ENCODE peak calls at places on chromosomes 16 and 17, in seven cellular contexts. S is hepatic stellate cell; F is stimulated activated CD8-positive, alpha-beta memory T cell treated with anti-CD3 and anti-CD28 coated beads, Interleukin-15, amount 100 ng/mL, for 4 hours; B is thoracic aorta; P is NK-92 treated with Interleukin-12 subunit alpha and Interleukin-12 subunit beta, amount 100 ng/mL, for 24 hours; T is stimulated activated CD4-positive, alpha-beta T cell treated with anti-CD3 and anti-CD28 coated beads, TNF-alpha, amount 100 ng/mL, for 48 hours; N is activated CD8-positive, alpha-beta memory T cell treated with anti-CD3 and anti-CD28 coated beads, Interleukin-2, amount 50 U/mL, for 48 hours. L is an unnamed sample.

GRCh38 chr17:78541488-78542237 is 35.5 kb downstream of the DNAH17 start:
- DNase-seq in S (no peak), F (no peak), B (no peak), P (no peak), T (no peak), N (no peak), L (no peak)

GRCh38 chr16:73202176-73202729 is 154.3 kb upstream of the ZFHX3 start:
- DNase-seq in S (peak; percentile 59), F (no peak), B (no peak), P (no peak), T (no peak), N (no peak), L (no peak)

GRCh38 chr17:45225051-45225700 is 3.5 kb downstream of the FMNL1 start:
- DNase-seq in S (no peak), F (no peak), B (no peak), P (peak; percentile 58), T (peak; percentile 33), N (peak; percentile 78), L (no peak)

GRCh38 chr17:75524971-75525805 is at the start of gene LLGL2:
- DNase-seq in S (peak; percentile 72), F (peak; percentile 61), B (no peak), P (no peak), T (peak; percentile 70), N (peak; percentile 85), L (no peak)

GRCh38 chr17:75047398-75048098 is 523 bp downstream of the KCTD2 start:
- DNase-seq in S (no peak), F (no peak), B (no peak), P (peak; percentile 37), T (no peak), N (no peak), L (no peak)

GRCh38 chr16:30434852-30435251 is 5.0 kb upstream of the DCTPP1 start:
- DNase-seq in S (no peak), F (no peak), B (no peak), P (no peak), T (peak; percentile 63), N (peak; percentile 81), L (no peak)

GRCh38 chr17:66508896-66509843 is 206.8 kb downstream of the PRKCA start:
- DNase-seq in S (peak; percentile 23), F (peak; percentile 22), B (no peak), P (no peak), T (peak; percentile 49), N (no peak), L (no peak)

GRCh38 chr17:19713901-19714361 is 2.5 kb downstream of the SLC47A2 start:
- DNase-seq in S (no peak), F (no peak), B (no peak), P (no peak), T (no peak), N (no peak), L (no peak)

GRCh38 chr17:78357687-78358537 is 2.0 kb downstream of the SOCS3 start:
- DNase-seq in S (no peak), F (no peak), B (no peak), P (no peak), T (no peak), N (no peak), L (no peak)